ENCODE peak calls at places on chromosomes 7 and 10, in ten cellular contexts. Q, Y, Z, B, M, G, R, H, K and E are unnamed samples.

GRCh38 chr10:73819513-73820093 is 8.2 kb upstream of the NDST2 start:
- DNase-seq in Q (peak), Y (no peak), Z (no peak), B (peak), M (no peak), G (no peak), R (no peak), H (no peak), K (no peak), E (no peak)

GRCh38 chr10:73867126-73867807 is 7.1 kb downstream of the CAMK2G start:
- DNase-seq in Q (no peak), Y (no peak), Z (no peak), B (no peak), M (no peak), G (no peak), R (no peak), H (no peak), K (no peak), E (no peak)

GRCh38 chr7:30143748-30144251 is 9.0 kb downstream of the MTURN start:
- DNase-seq in Q (no peak), Y (no peak), Z (no peak), B (peak), M (peak), G (no peak), R (no peak), H (no peak), K (no peak), E (no peak)

GRCh38 chr7:66741706-66742053 is 1.1 kb downstream of the RABGEF1 start:
- DNase-seq in Q (no peak), Y (no peak), Z (no peak), B (peak), M (no peak), G (no peak), R (peak), H (no peak), K (no peak), E (peak)

GRCh38 chr7:50347693-50348092 is 43.2 kb downstream of the IKZF1 start:
- DNase-seq in Q (no peak), Y (no peak), Z (no peak), B (no peak), M (no peak), G (no peak), R (no peak), H (no peak), K (no peak), E (no peak)

GRCh38 chr10:6699336-6699735 is 119.3 kb upstream of the PRKCQ start:
- DNase-seq in Q (no peak), Y (no peak), Z (no peak), B (peak), M (no peak), G (no peak), R (no peak), H (no peak), K (no peak), E (peak)

GRCh38 chr7:138838166-138838565 is 40.2 kb upstream of the ATP6V0A4 start:
- DNase-seq in Q (no peak), Y (no peak), Z (no peak), B (no peak), M (no peak), G (no peak), R (no peak), H (no peak), K (no peak), E (no peak)

GRCh38 chr7:44100458-44101303 is 3.5 kb upstream of the AEBP1 start:
- DNase-seq in Q (no peak), Y (no peak), Z (no peak), B (peak), M (no peak), G (peak), R (no peak), H (no peak), K (no peak), E (peak)

GRCh38 chr10:6491841-6492609 is 88.1 kb downstream of the PRKCQ start:
- DNase-seq in Q (no peak), Y (no peak), Z (no peak), B (no peak), M (peak), G (no peak), R (no peak), H (no peak), K (no peak), E (no peak)

GRCh38 chr7:6165521-6166325 is 106.7 kb downstream of the CYTH3 start:
- DNase-seq in Q (no peak), Y (no peak), Z (no peak), B (no peak), M (no peak), G (no peak), R (no peak), H (no peak), K (no peak), E (no peak)

GRCh38 chr7:4712371-4713182 is 30.5 kb downstream of the FOXK1 start:
- DNase-seq in Q (no peak), Y (peak), Z (no peak), B (peak), M (no peak), G (no peak), R (no peak), H (no peak), K (no peak), E (no peak)

GRCh38 chr10:48439031-48439430 is 132.6 kb downstream of the MAPK8 start:
- DNase-seq in Q (no peak), Y (no peak), Z (no peak), B (peak), M (no peak), G (no peak), R (no peak), H (no peak), K (no peak), E (no peak)

GRCh38 chr10:78528749-78529204 is 495.1 kb downstream of the RPS24 start:
- DNase-seq in Q (no peak), Y (peak), Z (no peak), B (no peak), M (no peak), G (no peak), R (no peak), H (no peak), K (no peak), E (no peak)

GRCh38 chr10:32338262-32338661 is 8.7 kb downstream of the EPC1 start:
- DNase-seq in Q (no peak), Y (no peak), Z (no peak), B (peak), M (no peak), G (no peak), R (no peak), H (no peak), K (no peak), E (no peak)

GRCh38 chr7:149427096-149427680 is 33.7 kb downstream of the ZNF777 start:
- DNase-seq in Q (no peak), Y (no peak), Z (no peak), B (peak), M (no peak), G (no peak), R (peak), H (no peak), K (no peak), E (no peak)

GRCh38 chr10:51459476-51459875 is 239.9 kb downstream of the CSTF2T start:
- DNase-seq in Q (no peak), Y (no peak), Z (no peak), B (no peak), M (no peak), G (no peak), R (no peak), H (no peak), K (no peak), E (no peak)

GRCh38 chr10:122267849-122268737 is 3.0 kb upstream of the BTBD16 start:
- DNase-seq in Q (peak), Y (peak), Z (no peak), B (peak), M (peak), G (no peak), R (peak), H (peak), K (peak), E (peak)

GRCh38 chr10:49429458-49429857 is 33.6 kb upstream of the DRGX start:
- DNase-seq in Q (no peak), Y (no peak), Z (no peak), B (no peak), M (no peak), G (no peak), R (no peak), H (no peak), K (no peak), E (no peak)

GRCh38 chr7:2771274-2771711 is 72.8 kb downstream of the GNA12 start:
- DNase-seq in Q (no peak), Y (no peak), Z (no peak), B (no peak), M (no peak), G (no peak), R (no peak), H (no peak), K (no peak), E (no peak)

GRCh38 chr10:60298408-60299389 is 91.0 kb downstream of the ANK3 start:
- DNase-seq in Q (no peak), Y (no peak), Z (no peak), B (no peak), M (no peak), G (no peak), R (no peak), H (no peak), K (no peak), E (no peak)

GRCh38 chr7:7696458-7697119 is 21.8 kb downstream of the RPA3 start:
- DNase-seq in Q (no peak), Y (peak), Z (no peak), B (peak), M (no peak), G (no peak), R (no peak), H (no peak), K (no peak), E (no peak)

GRCh38 chr7:84729284-84729683 is 457.6 kb downstream of the SEMA3D start:
- DNase-seq in Q (no peak), Y (no peak), Z (no peak), B (peak), M (no peak), G (no peak), R (no peak), H (no peak), K (no peak), E (no peak)

GRCh38 chr7:128350708-128351295 is 7.1 kb upstream of the RBM28 start:
- DNase-seq in Q (peak), Y (no peak), Z (no peak), B (no peak), M (no peak), G (no peak), R (no peak), H (no peak), K (no peak), E (no peak)

GRCh38 chr10:61332506-61332905 is 120.7 kb downstream of the TMEM26 start:
- DNase-seq in Q (no peak), Y (no peak), Z (no peak), B (no peak), M (no peak), G (no peak), R (no peak), H (no peak), K (no peak), E (peak)

GRCh38 chr7:27459729-27460048 is 203.0 kb downstream of the HIBADH start:
- DNase-seq in Q (no peak), Y (no peak), Z (no peak), B (peak), M (no peak), G (no peak), R (no peak), H (no peak), K (no peak), E (no peak)

GRCh38 chr10:132005147-132005546 is 23.4 kb upstream of the BNIP3 start:
- DNase-seq in Q (no peak), Y (no peak), Z (no peak), B (no peak), M (no peak), G (no peak), R (no peak), H (no peak), K (no peak), E (no peak)

GRCh38 chr7:67359900-67360299 is 363.3 kb downstream of the TYW1 start:
- DNase-seq in Q (no peak), Y (no peak), Z (no peak), B (no peak), M (no peak), G (no peak), R (no peak), H (no peak), K (no peak), E (no peak)

GRCh38 chr7:461118-461452 is 58.6 kb downstream of the PDGFA start:
- DNase-seq in Q (no peak), Y (no peak), Z (no peak), B (no peak), M (no peak), G (no peak), R (no peak), H (no peak), K (no peak), E (no peak)

GRCh38 chr7:157061979-157062378 is 51.5 kb upstream of the MNX1 start:
- DNase-seq in Q (no peak), Y (no peak), Z (no peak), B (no peak), M (no peak), G (no peak), R (no peak), H (peak), K (no peak), E (peak)

GRCh38 chr7:87316846-87317545 is 28.5 kb upstream of the CROT start:
- DNase-seq in Q (no peak), Y (peak), Z (no peak), B (peak), M (no peak), G (no peak), R (peak), H (no peak), K (no peak), E (peak)

GRCh38 chr7:138918756-138919155 is 62.4 kb downstream of the KIAA1549 start:
- DNase-seq in Q (no peak), Y (no peak), Z (no peak), B (no peak), M (no peak), G (no peak), R (no peak), H (no peak), K (no peak), E (no peak)

GRCh38 chr10:4426866-4427265 is 399.1 kb upstream of the AKR1E2 start:
- DNase-seq in Q (no peak), Y (no peak), Z (no peak), B (peak), M (no peak), G (no peak), R (no peak), H (no peak), K (no peak), E (no peak)

GRCh38 chr7:48114589-48114988 is 25.5 kb downstream of the UPP1 start:
- DNase-seq in Q (no peak), Y (no peak), Z (no peak), B (no peak), M (no peak), G (no peak), R (no peak), H (no peak), K (no peak), E (no peak)

GRCh38 chr10:53839437-53840039 is 961.5 kb downstream of the PCDH15 start:
- DNase-seq in Q (no peak), Y (peak), Z (no peak), B (peak), M (no peak), G (no peak), R (peak), H (no peak), K (no peak), E (no peak)

GRCh38 chr7:69683002-69683401 is 84.7 kb downstream of the AUTS2 start:
- DNase-seq in Q (no peak), Y (no peak), Z (no peak), B (no peak), M (no peak), G (no peak), R (no peak), H (no peak), K (no peak), E (no peak)

GRCh38 chr7:69678794-69679103 is 80.5 kb downstream of the AUTS2 start:
- DNase-seq in Q (no peak), Y (no peak), Z (no peak), B (no peak), M (no peak), G (no peak), R (no peak), H (no peak), K (no peak), E (no peak)

GRCh38 chr7:69684955-69685631 is 86.8 kb downstream of the AUTS2 start:
- DNase-seq in Q (no peak), Y (no peak), Z (no peak), B (no peak), M (no peak), G (no peak), R (no peak), H (no peak), K (no peak), E (no peak)

GRCh38 chr7:69677905-69678793 is 79.9 kb downstream of the AUTS2 start:
- DNase-seq in Q (no peak), Y (no peak), Z (no peak), B (no peak), M (no peak), G (no peak), R (no peak), H (no peak), K (no peak), E (no peak)

DNA sequence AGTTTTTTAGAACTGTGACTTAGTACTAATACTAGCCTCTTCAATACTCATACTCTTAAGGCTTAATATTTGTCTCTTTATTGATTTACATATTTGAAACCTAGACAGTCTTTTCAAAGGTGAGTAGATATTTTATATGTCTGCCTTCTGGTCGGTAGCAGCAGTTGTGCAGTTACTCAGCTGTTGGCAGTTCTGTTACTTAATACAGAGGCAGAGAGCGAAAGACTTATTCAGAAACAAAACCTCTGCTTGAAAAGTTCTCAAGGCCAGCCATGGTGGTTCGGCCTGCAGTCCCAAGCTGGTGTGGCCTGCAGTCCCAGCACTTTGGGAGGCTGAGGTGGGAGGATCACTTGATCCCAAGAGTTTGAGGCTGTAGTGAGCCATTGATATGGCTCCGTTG is 84.2 kb downstream of the AUTS2 start:
- DNase-seq in Q (no peak), Y (no peak), Z (no peak), B (no peak), M (no peak), G (no peak), R (no peak), H (no peak), K (no peak), E (no peak)
- H3K4me3 ChIP-seq in Q (no peak), Y (no peak), Z (no peak), B (no peak), M (no peak), G (no peak), R (no peak), H (no peak), K (no peak), E (no peak)

DNA sequence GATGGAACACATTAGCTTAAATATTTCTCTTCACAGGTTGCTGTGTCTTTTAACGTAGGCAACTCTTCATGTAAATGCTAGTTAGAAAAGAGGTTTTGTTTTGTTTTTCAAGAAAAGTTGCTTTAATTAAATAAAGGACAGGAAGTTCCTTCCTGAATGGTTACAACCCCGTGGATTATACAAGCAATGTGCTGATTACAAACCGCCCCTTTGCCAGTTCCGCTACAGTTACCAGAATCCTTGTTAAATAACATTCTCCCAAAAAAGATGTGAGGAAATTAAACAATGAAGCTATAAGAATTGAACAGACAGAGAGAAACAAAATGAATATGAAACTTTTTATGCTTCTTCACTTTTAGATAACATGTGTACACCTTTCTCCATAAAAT is 75.1 kb downstream of the LYZL2 start:
- DNase-seq in Q (no peak), Y (no peak), Z (no peak), B (no peak), M (no peak), G (no peak), R (no peak), H (no peak), K (no peak), E (no peak)
- H3K4me3 ChIP-seq in Q (peak), Y (peak), Z (no peak), B (peak), M (no peak), G (no peak), R (no peak), H (peak), K (no peak), E (no peak)

GRCh38 chr7:155377837-155378579 is 79.9 kb upstream of the EN2 start:
- DNase-seq in Q (no peak), Y (no peak), Z (no peak), B (peak), M (no peak), G (no peak), R (peak), H (no peak), K (no peak), E (peak)
- H3K4me3 ChIP-seq in Q (peak), Y (no peak), Z (no peak), B (peak), M (no peak), G (peak), R (no peak), H (peak), K (no peak), E (no peak)

GRCh38 chr7:74094224-74095095 is 10.9 kb downstream of the LIMK1 start:
- DNase-seq in Q (peak), Y (no peak), Z (peak), B (peak), M (peak), G (peak), R (peak), H (peak), K (peak), E (peak)
- H3K4me3 ChIP-seq in Q (peak), Y (no peak), Z (peak), B (peak), M (peak), G (peak), R (peak), H (peak), K (peak), E (no peak)

DNA sequence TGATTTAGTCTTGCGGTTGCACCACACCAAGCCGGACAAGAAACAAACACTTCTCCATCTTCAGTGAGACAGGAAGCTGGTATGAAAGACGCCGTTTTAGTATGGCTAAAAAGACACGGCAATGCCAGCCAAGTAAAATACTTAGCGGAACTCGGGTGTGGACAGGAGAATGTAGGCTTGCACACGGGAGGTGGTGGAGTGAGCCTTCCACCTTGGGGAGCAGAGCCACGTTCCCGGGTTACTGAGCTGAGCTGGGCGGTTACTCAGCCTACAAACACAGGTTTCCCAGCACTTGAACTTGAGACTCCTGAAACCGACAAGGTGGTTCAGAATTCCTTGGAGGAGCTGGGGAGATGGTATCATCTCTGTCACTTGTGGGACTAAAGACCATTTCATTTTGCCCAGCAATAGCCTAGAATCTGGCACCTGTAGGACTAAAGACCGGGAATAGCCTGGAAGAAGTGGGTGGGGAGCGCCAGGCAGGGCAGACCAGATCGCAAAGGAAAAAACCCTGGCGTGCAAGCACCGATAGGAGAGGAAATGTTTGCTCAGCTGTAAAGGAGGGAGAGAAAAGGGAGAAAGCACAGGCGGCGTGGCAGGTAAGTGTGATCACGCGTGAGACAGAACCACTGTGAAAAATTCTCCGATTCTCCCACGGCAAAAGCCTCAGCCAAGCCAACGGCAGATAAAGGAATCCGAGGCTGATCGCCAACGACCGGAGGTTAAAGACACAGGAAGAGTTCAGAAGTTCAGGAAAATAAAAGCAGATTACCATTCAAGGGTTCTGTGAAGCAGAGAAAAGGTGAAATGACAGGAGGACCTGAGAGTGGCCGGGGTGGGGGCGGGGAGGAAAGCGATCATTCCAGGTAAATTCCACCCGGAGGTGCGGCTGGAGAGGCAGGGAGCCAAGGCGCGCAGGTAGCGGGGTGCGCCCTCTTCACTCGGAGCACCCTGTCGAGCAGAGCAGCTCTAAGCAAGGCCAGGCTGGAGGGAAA is 35.0 kb upstream of the SEPHS1 start:
- DNase-seq in Q (no peak), Y (no peak), Z (no peak), B (peak), M (no peak), G (no peak), R (no peak), H (no peak), K (no peak), E (no peak)
- H3K4me3 ChIP-seq in Q (peak), Y (peak), Z (peak), B (peak), M (no peak), G (no peak), R (peak), H (peak), K (no peak), E (peak)